ENCODE peak calls at places on chromosome 21, in seven cellular contexts. N is amniotic epithelial cell; G is stromal cell of bone marrow; L is activated T-helper 1 cell treated with anti-CD3 and anti-CD28 coated beads, Interleukin-12 subunit alpha, Interleukin-12 subunit beta, Interleukin-2, Interleukin-4 antibody, amounts not matched to agents 30 ng/mL and 10 ng/mL and 1 ng/mL, durations not matched to agents 14 hours and 24 hours and 36 hours; A is fibroblast of the aortic adventitia; C is fibroblast of pulmonary artery; E is sigmoid colon. R is an unnamed sample.

GRCh38 chr21:44065428-44065827 is 41.8 kb upstream of the PWP2 start:
- DNase-seq in N (peak), G (no peak), L (peak), A (no peak), C (peak), E (no peak), R (peak)

GRCh38 chr21:39788383-39788782 is 43.4 kb downstream of the IGSF5 start:
- DNase-seq in N (peak), G (peak), L (no peak), A (no peak), C (peak), E (peak), R (peak)

GRCh38 chr21:45449658-45450502 is 44.9 kb downstream of the COL18A1 start:
- DNase-seq in N (peak), G (no peak), L (no peak), A (no peak), C (no peak), E (no peak), R (no peak)

GRCh38 chr21:42672699-42673458 is 19.5 kb downstream of the PDE9A start:
- DNase-seq in N (peak), G (no peak), L (no peak), A (peak), C (peak), E (no peak), R (peak)

GRCh38 chr21:28758883-28759242 is 233.8 kb downstream of the LTN1 start:
- DNase-seq in N (no peak), G (no peak), L (no peak), A (no peak), C (no peak), E (no peak), R (no peak)

GRCh38 chr21:33230518-33231324 is 983 bp downstream of the IFNAR2 start:
- DNase-seq in N (peak), G (no peak), L (peak), A (peak), C (peak), E (peak), R (peak)

GRCh38 chr21:38282921-38283320 is 26.1 kb downstream of the KCNJ15 start:
- DNase-seq in N (peak), G (peak), L (no peak), A (peak), C (peak), E (no peak), R (peak)

GRCh38 chr21:25925936-25926335 is 191.2 kb downstream of the GABPA start:
- DNase-seq in N (peak), G (no peak), L (no peak), A (peak), C (peak), E (no peak), R (peak)